ENCODE peak calls at places on chromosomes 11 and 22, in eight cellular contexts. P, F, Y, X, Q, B, R and C are unnamed samples.

GRCh38 chr11:65720237-65720934 is at the start of gene RNASEH2C:
- DNase-seq in Y (peak), R (peak), B (peak), F (peak), X (peak), P (peak), Q (peak), C (peak)

GRCh38 chr11:19241260-19242183 is 777 bp upstream of the E2F8 start:
- DNase-seq in B (peak), F (no peak), P (peak), Q (no peak), X (no peak), Y (peak), R (no peak), C (peak)

GRCh38 chr11:3627291-3627690 is 14.5 kb downstream of the ART5 start:
- DNase-seq in Y (no peak), F (no peak), R (peak), X (peak), P (no peak), B (no peak), Q (peak), C (no peak)

GRCh38 chr11:119134389-119134978 is 13.1 kb downstream of the HINFP start:
- DNase-seq in P (no peak), R (no peak), B (no peak), Y (no peak), Q (no peak), F (no peak), X (no peak), C (no peak)

GRCh38 chr22:23784215-23784732 is 2.5 kb upstream of the SMARCB1 start:
- DNase-seq in Q (no peak), X (peak), F (no peak), R (no peak), B (peak), Y (no peak), P (no peak), C (no peak)

GRCh38 chr11:2884424-2884815 is 1.2 kb downstream of the CDKN1C start:
- DNase-seq in X (no peak), F (no peak), R (peak), P (no peak), B (no peak), Y (peak), Q (peak), C (no peak)

GRCh38 chr11:75398906-75399305 is 412 bp upstream of the RPS3 start:
- DNase-seq in Y (no peak), P (no peak), X (no peak), B (no peak), R (no peak), F (no peak), Q (no peak), C (no peak)

GRCh38 chr22:48301421-48301820 is 1526.3 kb downstream of the BRD1 start:
- DNase-seq in P (no peak), F (no peak), B (no peak), X (no peak), R (no peak), Q (no peak), Y (no peak), C (no peak)

GRCh38 chr11:116422556-116422955 is 350.2 kb downstream of the BUD13 start:
- DNase-seq in Y (no peak), P (no peak), B (no peak), X (no peak), F (no peak), R (peak), Q (no peak), C (no peak)

GRCh38 chr11:102614485-102614884 is 10.6 kb downstream of the MMP20 start:
- DNase-seq in X (no peak), Q (no peak), R (no peak), F (no peak), B (no peak), Y (no peak), P (no peak), C (no peak)
- TF ChIP-seq CTCF in X (peak), Q (no peak), R (no peak), F (no peak), B (peak), Y (no peak), P (no peak), C (peak)

GRCh38 chr11:22426915-22427314 is 88.7 kb downstream of the SLC17A6 start:
- DNase-seq in R (no peak), B (no peak), X (peak), F (no peak), Y (no peak), Q (no peak), P (no peak), C (no peak)
- TF ChIP-seq CTCF in R (peak), B (no peak), X (peak), F (no peak), Y (no peak), Q (no peak), P (no peak), C (no peak)

DNA sequence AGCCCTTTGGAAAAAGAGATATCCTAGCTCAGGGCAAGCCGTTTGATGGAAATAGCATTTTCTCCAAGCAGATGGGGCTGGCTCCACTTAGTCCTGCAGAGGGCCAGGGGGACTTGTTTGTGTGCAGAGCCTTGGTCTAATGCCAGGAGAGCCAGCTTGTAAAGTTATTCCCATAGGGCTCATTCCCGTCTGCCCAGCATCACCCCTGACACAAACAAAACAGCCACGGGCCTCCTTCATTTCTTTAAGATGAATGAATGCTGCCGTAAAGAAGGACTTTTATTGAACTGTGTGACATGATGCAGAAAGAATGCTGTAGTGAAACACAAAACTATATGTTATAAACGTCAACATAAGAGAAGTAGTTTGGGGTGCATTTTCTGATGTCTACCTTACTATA is 53.0 kb downstream of the NCAM1 start:
- DNase-seq in X (no peak), Q (peak), Y (no peak), B (no peak), R (peak), P (no peak), F (no peak), C (no peak)
- TF ChIP-seq CTCF in X (no peak), Q (no peak), Y (no peak), B (no peak), R (no peak), P (no peak), F (no peak), C (no peak)

GRCh38 chr11:76491644-76492043 is 46.8 kb downstream of the EMSY start:
- DNase-seq in Y (no peak), F (no peak), B (no peak), Q (no peak), R (no peak), P (no peak), X (no peak), C (no peak)
- TF ChIP-seq CTCF in Y (no peak), F (no peak), B (no peak), Q (no peak), R (no peak), P (no peak), X (no peak), C (no peak)

GRCh38 chr11:99818991-99819390 is 798.2 kb downstream of the CNTN5 start:
- DNase-seq in P (no peak), Y (no peak), X (no peak), Q (no peak), F (no peak), R (no peak), B (no peak), C (no peak)

GRCh38 chr11:99814021-99814420 is 793.3 kb downstream of the CNTN5 start:
- DNase-seq in F (no peak), Y (no peak), X (no peak), Q (no peak), B (no peak), P (no peak), R (no peak), C (no peak)

GRCh38 chr11:99814738-99815137 is 794.0 kb downstream of the CNTN5 start:
- DNase-seq in X (no peak), Q (no peak), F (no peak), R (no peak), P (no peak), Y (no peak), B (no peak), C (no peak)
- TF ChIP-seq CTCF in X (no peak), Q (no peak), F (no peak), R (no peak), P (no peak), Y (no peak), B (no peak), C (no peak)

GRCh38 chr11:55503449-55503848 is 50.8 kb upstream of the OR4C15 start:
- DNase-seq in B (no peak), X (no peak), F (no peak), R (no peak), Y (no peak), Q (no peak), P (no peak), C (no peak)
- TF ChIP-seq CTCF in B (no peak), X (no peak), F (no peak), R (no peak), Y (no peak), Q (no peak), P (no peak), C (no peak)

GRCh38 chr11:69233761-69234136 is 60.2 kb upstream of the MYEOV start:
- DNase-seq in F (no peak), B (no peak), Q (no peak), X (no peak), P (no peak), Y (no peak), R (no peak), C (no peak)

GRCh38 chr11:69232821-69233760 is 60.9 kb upstream of the MYEOV start:
- DNase-seq in P (no peak), B (no peak), X (no peak), R (no peak), Q (no peak), Y (no peak), F (no peak), C (no peak)

GRCh38 chr11:69229521-69229920 is 64.4 kb upstream of the MYEOV start:
- DNase-seq in Y (no peak), R (no peak), P (no peak), Q (no peak), X (no peak), B (no peak), F (no peak), C (no peak)

GRCh38 chr11:69231466-69232018 is 62.4 kb upstream of the MYEOV start:
- DNase-seq in F (no peak), X (no peak), R (no peak), P (no peak), Q (no peak), Y (no peak), B (no peak), C (no peak)

DNA sequence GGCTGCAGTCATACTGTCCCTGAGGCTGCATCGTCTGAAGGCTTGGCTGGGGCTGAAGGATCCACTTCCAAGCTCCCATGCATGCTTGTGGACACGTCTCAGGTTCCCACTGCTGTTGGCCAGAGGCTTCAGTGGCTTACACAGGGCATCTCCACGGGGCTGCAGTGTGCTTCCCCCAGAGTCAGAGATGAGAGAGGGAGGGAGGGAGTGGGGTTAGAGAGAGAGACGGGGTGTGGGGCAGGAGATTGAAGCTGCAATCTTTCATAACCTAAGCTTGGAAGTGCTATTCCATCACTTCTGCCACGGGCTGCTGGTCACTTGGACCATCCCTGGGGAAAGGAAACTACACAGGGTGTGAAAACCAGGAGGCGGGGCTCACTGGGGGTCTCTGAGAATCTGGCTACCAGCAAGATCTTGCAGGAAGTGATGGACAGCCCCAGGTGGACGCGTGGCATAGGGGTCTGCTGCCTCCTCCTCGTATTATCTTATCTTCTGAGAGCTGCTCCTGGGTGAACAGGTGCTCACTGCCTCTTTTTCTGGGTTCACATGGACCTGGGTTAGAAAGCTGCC is 63.0 kb upstream of the MYEOV start:
- DNase-seq in B (no peak), Q (no peak), R (no peak), P (no peak), Y (no peak), F (no peak), X (no peak), C (no peak)
- TF ChIP-seq CTCF in B (no peak), Q (no peak), R (no peak), P (no peak), Y (no peak), F (no peak), X (no peak), C (no peak)

DNA sequence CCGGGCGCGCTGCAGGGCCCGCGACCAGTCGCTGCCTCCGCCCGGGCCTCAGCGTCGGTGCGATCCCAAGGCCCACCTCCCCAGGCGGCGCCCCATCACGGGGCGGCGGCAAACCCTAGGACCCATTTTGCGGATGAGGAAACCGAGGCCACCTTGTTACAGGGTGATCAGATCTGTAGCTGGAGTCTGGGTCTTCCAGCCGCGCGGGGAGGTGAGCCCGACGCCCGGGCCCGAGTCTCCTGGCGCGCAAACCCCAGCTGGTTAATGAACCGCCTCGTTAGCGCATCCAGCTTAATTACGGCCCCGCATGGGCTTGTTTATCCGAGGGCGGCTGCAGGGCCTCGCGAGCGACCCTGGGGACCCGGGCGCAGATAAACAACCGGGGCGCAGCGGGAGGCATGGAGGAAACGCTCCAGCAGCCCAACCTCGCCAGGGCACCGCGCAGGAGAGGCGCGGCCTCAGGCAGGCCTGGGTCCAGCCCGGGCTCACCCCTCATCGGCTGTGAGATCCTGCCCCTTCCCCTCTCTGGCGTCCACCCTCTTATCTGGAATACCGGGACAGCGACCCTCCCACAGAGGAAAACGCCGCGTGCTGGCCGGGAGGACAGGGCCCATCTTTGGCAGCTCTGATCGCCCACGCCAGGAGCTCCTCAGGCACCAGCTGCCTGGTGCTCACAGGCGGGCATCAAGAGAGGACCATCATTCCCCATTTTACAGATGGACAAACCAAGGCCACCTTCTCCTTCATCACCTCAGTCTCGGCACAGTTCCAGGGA is 14.7 kb downstream of the OTUB1 start:
- DNase-seq in Y (no peak), B (no peak), R (no peak), P (no peak), Q (no peak), X (no peak), F (no peak), C (no peak)
- TF ChIP-seq CTCF in Y (no peak), B (no peak), R (no peak), P (peak), Q (no peak), X (no peak), F (no peak), C (no peak)

DNA sequence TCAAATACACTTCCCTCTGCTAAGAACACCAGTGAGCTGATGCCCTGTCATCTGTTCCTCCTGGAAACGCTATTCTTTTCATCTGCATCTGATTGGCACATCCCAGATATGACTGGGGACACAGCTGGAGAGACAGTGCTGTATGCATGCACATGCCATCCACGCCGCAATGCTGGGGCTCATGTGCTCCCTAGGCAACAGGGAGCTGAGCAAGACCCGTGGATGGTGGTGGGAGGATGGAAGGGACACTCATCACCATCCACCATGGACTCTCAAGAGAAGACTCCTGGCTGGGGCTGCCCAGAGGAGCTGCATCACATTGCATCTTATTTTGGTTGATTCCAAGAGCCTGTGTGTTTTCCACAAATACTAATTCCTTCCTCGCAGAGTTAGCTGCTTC is 534.9 kb downstream of the OPCML start:
- DNase-seq in P (no peak), X (no peak), Y (no peak), B (no peak), Q (no peak), R (no peak), F (no peak), C (no peak)
- TF ChIP-seq CTCF in P (no peak), X (no peak), Y (no peak), B (no peak), Q (no peak), R (no peak), F (no peak), C (no peak)

DNA sequence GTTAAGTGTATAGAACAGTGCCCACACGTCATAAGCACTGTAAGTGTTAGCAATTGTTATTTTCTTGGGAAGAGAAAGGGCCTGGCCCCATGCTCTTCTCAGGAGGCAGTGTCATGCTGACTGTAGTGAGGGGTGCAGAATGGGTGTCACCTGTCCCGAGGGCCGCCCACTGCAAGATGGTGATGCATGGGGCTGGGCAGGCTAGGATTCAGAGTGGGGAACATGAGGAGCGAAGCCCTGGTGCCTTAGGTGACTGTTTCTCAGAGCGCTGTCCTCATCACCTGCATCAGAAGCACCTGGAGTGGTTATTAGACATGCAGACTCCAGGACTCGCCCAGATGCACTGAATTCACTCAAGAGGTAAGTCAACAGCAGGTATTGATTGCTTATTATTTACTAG is 101.0 kb upstream of the PARVA start:
- DNase-seq in Q (no peak), R (no peak), X (no peak), P (no peak), Y (no peak), B (no peak), F (no peak), C (no peak)
- TF ChIP-seq CTCF in Q (no peak), R (no peak), X (no peak), P (no peak), Y (no peak), B (no peak), F (no peak), C (no peak)